ENCODE peak calls at places on chromosomes 5 and 9, in six cellular contexts. M is heart right ventricle, V is heart left ventricle, B is A673, H is A549, Q is lower lobe of right lung. G is an unnamed sample. For H3K4me1, the result is how much of the 10 kb centered on the place peaks cover.

GRCh38 chr5:137186759-137187461 is 312.2 kb downstream of the SPOCK1 start:
- DNase-seq in M (no peak), B (no peak), H (no peak), Q (no peak), V (no peak), G (peak)

GRCh38 chr9:95000821-95001220 is 274.3 kb downstream of the AOPEP start:
- DNase-seq in H (no peak), B (no peak), V (no peak), Q (no peak), M (no peak), G (no peak)

GRCh38 chr9:72577212-72577753 is 55.9 kb downstream of the TMC1 start:
- DNase-seq in B (peak), H (peak), M (peak), V (peak), Q (no peak), G (peak)

GRCh38 chr9:127311239-127311741 is 46.7 kb downstream of the GARNL3 start:
- DNase-seq in V (peak), Q (no peak), M (peak), B (peak), H (peak), G (no peak)

GRCh38 chr5:179607449-179607931 is 16.0 kb downstream of the HNRNPH1 start:
- DNase-seq in Q (no peak), V (peak), H (no peak), B (no peak), M (peak), G (peak)

GRCh38 chr9:72480931-72481330 is 40.5 kb upstream of the TMC1 start:
- DNase-seq in M (no peak), B (no peak), Q (no peak), H (peak), V (no peak), G (no peak)

GRCh38 chr5:59335544-59335943 is 558.0 kb downstream of the PDE4D start:
- DNase-seq in V (no peak), B (no peak), H (no peak), Q (no peak), M (no peak), G (no peak)

GRCh38 chr5:124057161-124057814 is 545.3 kb downstream of the CSNK1G3 start:
- DNase-seq in V (peak), B (no peak), Q (peak), H (no peak), M (no peak), G (peak)

DNA sequence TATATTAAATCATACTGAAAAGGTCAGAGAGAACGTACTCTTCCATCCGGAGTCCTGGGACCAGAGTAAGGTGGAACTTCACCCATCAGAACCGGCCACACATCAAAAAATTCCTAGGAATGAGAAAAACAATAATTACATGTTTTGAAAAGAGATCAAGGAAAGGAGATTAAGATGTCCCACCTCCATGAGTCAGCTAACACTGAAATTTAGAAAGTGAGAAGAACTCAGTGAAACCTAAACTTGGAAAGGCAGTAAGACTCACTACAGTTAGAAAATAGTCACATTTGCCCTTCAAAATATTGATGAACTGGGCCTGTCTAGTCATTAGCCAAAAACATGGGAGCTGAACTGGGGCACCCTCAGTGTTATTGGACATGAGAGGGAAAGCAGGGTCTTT is 23.0 kb downstream of the PDE6A start:
- DNase-seq in Q (no peak), H (no peak), M (no peak), V (no peak), B (peak), G (no peak)
- TF ChIP-seq CTCF in Q (no peak), H (no peak), M (no peak), V (no peak), B (no peak), G (no peak)

GRCh38 chr5:96978812-96979449 is 43.1 kb downstream of the LNPEP start:
- DNase-seq in Q (no peak), M (no peak), V (no peak), H (no peak), B (peak), G (no peak)
- H3K4me1 ChIP-seq in Q (under half), M (under half), V (under half), H (under half), B (under half), G (under half)

GRCh38 chr5:14383923-14384322 is 197.7 kb upstream of the OTULINL start:
- DNase-seq in H (no peak), V (no peak), B (no peak), M (no peak), Q (no peak), G (no peak)
- H3K27ac ChIP-seq in H (no peak), V (no peak), B (no peak), M (no peak), Q (no peak), G (no peak)

DNA sequence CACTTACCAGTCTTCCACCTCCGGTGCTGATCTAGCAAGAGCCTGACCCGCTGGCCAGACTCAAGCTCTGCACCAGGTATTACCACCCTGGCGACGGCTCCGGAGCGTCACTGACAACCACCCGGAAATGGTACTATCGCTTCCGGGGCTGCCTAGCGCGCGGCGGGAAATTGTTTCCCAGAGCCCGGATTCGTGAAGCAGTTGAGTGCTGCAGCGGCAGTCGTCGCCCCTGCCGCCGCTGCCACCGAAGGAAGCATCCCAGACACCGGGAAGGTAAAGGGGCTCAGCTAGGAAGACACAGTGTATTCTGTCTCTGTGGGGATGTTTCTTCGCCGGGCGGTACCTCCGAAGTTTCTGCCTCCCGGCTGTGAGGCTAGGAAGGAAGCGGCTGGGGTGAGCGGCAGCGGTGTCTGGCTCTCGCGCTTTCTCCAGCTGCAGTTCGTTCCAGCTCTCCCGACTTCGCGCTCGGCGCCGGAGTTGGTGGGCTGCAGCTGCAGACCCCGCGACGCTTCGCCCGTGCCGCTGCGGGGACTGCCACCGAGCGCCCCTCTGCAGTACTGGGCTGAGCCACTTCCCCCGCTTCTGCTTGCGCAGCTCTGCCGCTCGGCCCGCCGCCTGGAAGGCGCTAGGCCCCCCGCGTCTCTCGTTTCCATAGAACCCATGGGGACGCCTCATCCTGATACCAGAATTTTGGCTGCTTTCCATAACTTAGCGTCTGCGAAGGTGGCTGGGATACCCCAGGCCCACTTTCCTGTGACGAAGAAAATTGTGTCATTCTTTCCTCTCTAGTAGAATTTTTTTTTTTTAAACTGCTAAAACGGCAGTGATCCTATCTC is at the start of the genes KIAA0825 and SLF1:
- DNase-seq in M (peak), V (peak), Q (peak), B (peak), H (peak), G (peak)
- TF ChIP-seq CTCF in M (no peak), V (no peak), Q (no peak), B (no peak), H (no peak), G (no peak)

DNA sequence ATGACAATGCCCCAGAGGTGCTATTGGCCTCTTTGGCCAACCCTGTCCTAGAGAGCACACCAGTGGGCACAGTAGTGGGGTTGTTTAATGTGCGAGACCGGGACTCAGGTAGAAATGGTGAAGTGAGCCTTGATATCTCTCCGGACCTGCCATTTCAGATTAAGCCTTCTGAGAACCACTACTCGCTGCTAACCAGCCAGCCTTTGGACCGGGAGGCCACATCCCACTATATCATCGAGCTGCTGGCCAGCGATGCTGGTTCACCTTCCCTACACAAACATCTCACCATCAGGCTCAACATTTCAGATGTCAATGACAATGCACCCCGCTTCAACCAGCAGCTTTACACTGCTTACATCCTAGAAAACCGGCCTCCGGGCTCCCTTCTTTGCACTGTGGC is 1.4 kb downstream of the PCDHGC5 start:
- DNase-seq in V (no peak), Q (no peak), B (no peak), M (no peak), H (no peak), G (no peak)
- H3K4me1 ChIP-seq in V (under half), Q (under half), B (under half), M (under half), H (under half), G (under half)